ENCODE peak calls at places on chromosomes 13 and 19, in nine cellular contexts. One of them, this sample, is unnamed.

GRCh38 chr13:65943024-65943423 is 1287.1 kb downstream of the PCDH9 start:
- DNase-seq in stomach: no peak
- DNase-seq in neuronal stem cell: no peak
- DNase-seq in AG04449: peak; percentile 38
- DNase-seq in right cardiac atrium: no peak
- DNase-seq in HCT116: no peak
- DNase-seq in PC-3: peak; percentile 16
- DNase-seq in NB4: no peak
- DNase-seq in mammary epithelial cell: no peak
- DNase-seq in this sample: no peak

GRCh38 chr19:50024719-50025021 is 502 bp downstream of the VRK3 start:
- DNase-seq in mammary epithelial cell: no peak
- DNase-seq in HCT116: no peak
- DNase-seq in neuronal stem cell: no peak
- DNase-seq in PC-3: no peak
- DNase-seq in NB4: no peak
- DNase-seq in AG04449: no peak
- DNase-seq in stomach: no peak
- DNase-seq in right cardiac atrium: no peak
- DNase-seq in this sample: no peak

GRCh38 chr13:40221460-40222201 is 444.8 kb downstream of the FOXO1 start:
- DNase-seq in right cardiac atrium: no peak
- DNase-seq in NB4: peak; percentile 27
- DNase-seq in stomach: no peak
- DNase-seq in PC-3: peak; percentile 12
- DNase-seq in HCT116: no peak
- DNase-seq in mammary epithelial cell: peak; percentile 83
- DNase-seq in AG04449: no peak
- DNase-seq in neuronal stem cell: no peak
- DNase-seq in this sample: no peak

GRCh38 chr19:7366701-7367420 is 18.1 kb downstream of the ARHGEF18 start:
- DNase-seq in mammary epithelial cell: peak; percentile 49
- DNase-seq in neuronal stem cell: no peak
- DNase-seq in HCT116: peak; percentile 62
- DNase-seq in AG04449: no peak
- DNase-seq in right cardiac atrium: no peak
- DNase-seq in NB4: peak; percentile 71
- DNase-seq in PC-3: peak; percentile 90
- DNase-seq in stomach: no peak
- DNase-seq in this sample: no peak

GRCh38 chr19:39428309-39429112 is 7.2 kb downstream of the RPS16 start:
- DNase-seq in HCT116: no peak
- DNase-seq in AG04449: no peak
- DNase-seq in neuronal stem cell: peak; percentile 72
- DNase-seq in NB4: no peak
- DNase-seq in stomach: peak; percentile 52
- DNase-seq in PC-3: no peak
- DNase-seq in right cardiac atrium: peak; percentile 91
- DNase-seq in mammary epithelial cell: no peak
- DNase-seq in this sample: no peak

GRCh38 chr13:41577437-41577836 is 120.1 kb downstream of the RGCC start:
- DNase-seq in neuronal stem cell: no peak
- DNase-seq in stomach: peak; percentile 40
- DNase-seq in PC-3: no peak
- DNase-seq in AG04449: no peak
- DNase-seq in HCT116: no peak
- DNase-seq in right cardiac atrium: no peak
- DNase-seq in NB4: no peak
- DNase-seq in mammary epithelial cell: no peak
- DNase-seq in this sample: no peak

GRCh38 chr19:11171144-11171543 is 15.6 kb upstream of the SPC24 start:
- DNase-seq in PC-3: no peak
- DNase-seq in neuronal stem cell: no peak
- DNase-seq in HCT116: no peak
- DNase-seq in right cardiac atrium: no peak
- DNase-seq in stomach: no peak
- DNase-seq in NB4: no peak
- DNase-seq in mammary epithelial cell: no peak
- DNase-seq in AG04449: no peak
- DNase-seq in this sample: no peak

GRCh38 chr19:58555920-58556632 is 1.2 kb upstream of the CHMP2A start:
- DNase-seq in PC-3: no peak
- DNase-seq in neuronal stem cell: no peak
- DNase-seq in AG04449: no peak
- DNase-seq in mammary epithelial cell: no peak
- DNase-seq in stomach: no peak
- DNase-seq in right cardiac atrium: no peak
- DNase-seq in HCT116: no peak
- DNase-seq in NB4: peak; percentile 10
- DNase-seq in this sample: no peak

GRCh38 chr13:28409648-28410047 is 85.3 kb downstream of the FLT1 start:
- DNase-seq in mammary epithelial cell: no peak
- DNase-seq in neuronal stem cell: no peak
- DNase-seq in stomach: no peak
- DNase-seq in NB4: no peak
- DNase-seq in AG04449: peak; percentile 38
- DNase-seq in PC-3: no peak
- DNase-seq in right cardiac atrium: no peak
- DNase-seq in HCT116: no peak
- DNase-seq in this sample: no peak

GRCh38 chr13:28406728-28407266 is 88.1 kb downstream of the FLT1 start:
- DNase-seq in neuronal stem cell: no peak
- DNase-seq in stomach: no peak
- DNase-seq in right cardiac atrium: no peak
- DNase-seq in AG04449: no peak
- DNase-seq in NB4: no peak
- DNase-seq in HCT116: no peak
- DNase-seq in mammary epithelial cell: no peak
- DNase-seq in PC-3: no peak
- DNase-seq in this sample: no peak

GRCh38 chr13:28411859-28412353 is 83.0 kb downstream of the FLT1 start:
- DNase-seq in neuronal stem cell: no peak
- DNase-seq in NB4: no peak
- DNase-seq in right cardiac atrium: no peak
- DNase-seq in stomach: no peak
- DNase-seq in mammary epithelial cell: no peak
- DNase-seq in HCT116: no peak
- DNase-seq in PC-3: no peak
- DNase-seq in AG04449: no peak
- DNase-seq in this sample: no peak

GRCh38 chr13:28410096-28410495 is 84.8 kb downstream of the FLT1 start:
- DNase-seq in neuronal stem cell: no peak
- DNase-seq in NB4: no peak
- DNase-seq in PC-3: no peak
- DNase-seq in HCT116: no peak
- DNase-seq in right cardiac atrium: no peak
- DNase-seq in stomach: no peak
- DNase-seq in mammary epithelial cell: no peak
- DNase-seq in AG04449: no peak
- DNase-seq in this sample: no peak

DNA sequence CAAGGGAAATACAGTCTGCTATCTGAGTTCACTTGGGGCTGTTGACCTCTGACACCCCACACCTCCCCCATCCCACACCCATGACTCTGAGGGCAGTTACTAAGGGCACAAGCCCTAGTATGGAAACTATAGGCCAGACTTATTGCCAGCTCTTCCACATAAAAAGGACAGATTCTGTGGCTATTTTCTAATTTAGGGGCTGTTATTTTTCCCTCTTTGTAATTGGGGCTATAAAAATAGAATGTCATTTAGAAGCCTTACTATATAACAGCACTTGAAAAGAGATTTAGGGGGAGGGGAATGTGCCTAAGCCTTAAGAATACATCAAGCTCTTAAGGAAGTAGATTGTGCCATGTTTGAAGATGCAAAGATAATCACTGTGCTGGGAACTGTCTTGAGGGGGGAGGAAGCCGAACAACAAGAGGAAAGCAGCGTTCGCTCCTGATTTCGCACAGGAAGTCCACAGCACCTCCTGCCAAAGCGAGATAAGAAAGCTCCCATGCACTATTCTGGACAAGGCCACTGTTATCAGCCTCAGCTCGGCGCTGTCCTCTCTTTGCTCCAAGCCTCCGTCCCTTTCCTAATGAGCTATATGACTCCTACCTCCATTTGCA is 86.6 kb downstream of the FLT1 start:
- DNase-seq in mammary epithelial cell: no peak
- DNase-seq in PC-3: no peak
- DNase-seq in HCT116: no peak
- DNase-seq in right cardiac atrium: peak; percentile 76
- DNase-seq in NB4: peak; percentile 94
- DNase-seq in neuronal stem cell: no peak
- DNase-seq in AG04449: no peak
- DNase-seq in stomach: no peak
- DNase-seq in this sample: no peak
- H3K4me3 ChIP-seq in mammary epithelial cell: no peak overlapping the region
- H3K4me3 ChIP-seq in PC-3: no peak overlapping the region
- H3K4me3 ChIP-seq in HCT116: no peak overlapping the region
- H3K4me3 ChIP-seq in right cardiac atrium: no peak overlapping the region
- H3K4me3 ChIP-seq in NB4: no peak overlapping the region
- H3K4me3 ChIP-seq in neuronal stem cell: no peak overlapping the region
- H3K4me3 ChIP-seq in AG04449: no peak overlapping the region
- H3K4me3 ChIP-seq in stomach: no peak overlapping the region
- H3K4me3 ChIP-seq in this sample: no peak overlapping the region

DNA sequence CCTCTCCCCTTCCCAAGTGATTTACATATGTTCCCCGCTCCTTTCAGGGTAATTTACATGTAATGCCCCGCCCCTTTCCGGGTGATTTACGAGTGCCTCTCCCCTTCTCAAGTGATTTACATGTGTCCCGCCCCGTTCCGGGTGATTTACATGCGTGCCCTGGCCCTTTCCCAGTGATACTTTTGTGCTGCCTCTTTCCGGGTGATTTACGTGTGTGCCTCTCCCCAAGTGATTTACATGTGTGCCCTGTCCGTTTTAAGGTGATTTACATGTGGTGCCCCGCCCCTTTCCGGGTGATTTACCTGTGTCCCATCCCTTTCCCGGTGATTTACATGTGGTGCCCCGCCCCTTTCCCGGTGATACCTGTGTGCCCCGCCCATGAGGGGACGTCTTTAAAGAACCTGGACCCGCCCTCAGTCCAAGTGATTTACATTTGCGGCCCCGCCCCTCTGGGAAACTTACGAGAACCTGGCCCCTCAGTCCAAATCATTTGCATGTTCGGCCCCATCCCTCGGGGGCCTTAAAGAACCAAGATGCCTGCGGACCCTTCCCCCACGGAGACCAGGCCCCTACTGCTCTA is 556 bp upstream of the LENG9 start:
- DNase-seq in neuronal stem cell: peak; percentile 91
- DNase-seq in HCT116: peak; percentile 97
- DNase-seq in stomach: peak; percentile 99
- DNase-seq in right cardiac atrium: peak; percentile 93
- DNase-seq in mammary epithelial cell: peak; percentile 97
- DNase-seq in AG04449: no peak
- DNase-seq in NB4: peak; percentile 90
- DNase-seq in PC-3: peak; percentile 97
- DNase-seq in this sample: peak; percentile 98
- H3K4me3 ChIP-seq in neuronal stem cell: peak overlapping the region; percentile 92
- H3K4me3 ChIP-seq in HCT116: peak overlapping the region; percentile 83
- H3K4me3 ChIP-seq in stomach: peak overlapping the region; percentile 70
- H3K4me3 ChIP-seq in right cardiac atrium: peak overlapping the region; percentile 46
- H3K4me3 ChIP-seq in mammary epithelial cell: peak overlapping the region; percentile 68
- H3K4me3 ChIP-seq in AG04449: peak overlapping the region; percentile 63
- H3K4me3 ChIP-seq in NB4: peak overlapping the region; percentile 64
- H3K4me3 ChIP-seq in PC-3: peak overlapping the region; percentile 75
- H3K4me3 ChIP-seq in this sample: peak overlapping the region; percentile 52

GRCh38 chr13:101556676-101557121 is 104.2 kb downstream of the ITGBL1 start:
- DNase-seq in right cardiac atrium: no peak
- DNase-seq in stomach: no peak
- DNase-seq in PC-3: no peak
- DNase-seq in AG04449: no peak
- DNase-seq in HCT116: no peak
- DNase-seq in neuronal stem cell: no peak
- DNase-seq in NB4: no peak
- DNase-seq in mammary epithelial cell: no peak
- DNase-seq in this sample: no peak

GRCh38 chr13:101554420-101555125 is 102.1 kb downstream of the ITGBL1 start:
- DNase-seq in neuronal stem cell: no peak
- DNase-seq in HCT116: no peak
- DNase-seq in mammary epithelial cell: peak; percentile 25
- DNase-seq in NB4: no peak
- DNase-seq in stomach: no peak
- DNase-seq in AG04449: no peak
- DNase-seq in PC-3: peak; percentile 31
- DNase-seq in right cardiac atrium: no peak
- DNase-seq in this sample: no peak

GRCh38 chr13:101552797-101553196 is 100.3 kb downstream of the ITGBL1 start:
- DNase-seq in NB4: no peak
- DNase-seq in AG04449: no peak
- DNase-seq in neuronal stem cell: no peak
- DNase-seq in mammary epithelial cell: peak; percentile 25
- DNase-seq in HCT116: no peak
- DNase-seq in stomach: no peak
- DNase-seq in right cardiac atrium: no peak
- DNase-seq in PC-3: peak; percentile 11
- DNase-seq in this sample: no peak

DNA sequence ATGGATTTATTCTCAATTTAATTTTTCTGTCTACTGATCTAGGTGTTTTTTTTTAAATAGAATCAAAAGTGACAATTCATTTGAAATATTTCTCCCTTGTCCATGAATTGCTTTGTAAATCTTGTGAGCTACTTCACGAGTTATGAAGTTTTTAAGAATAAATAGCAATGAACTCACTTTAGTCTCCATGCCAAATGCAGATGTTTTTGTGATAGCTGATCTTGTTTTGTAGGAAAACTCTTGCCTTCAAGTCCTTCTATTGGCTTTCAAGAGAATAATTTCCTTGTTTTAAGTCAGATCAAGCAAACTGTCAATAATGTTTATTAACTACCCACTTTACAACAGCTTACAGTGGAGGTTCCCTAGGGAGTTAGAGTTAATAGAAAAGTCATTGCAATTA is 99.8 kb downstream of the ITGBL1 start:
- DNase-seq in mammary epithelial cell: no peak
- DNase-seq in neuronal stem cell: no peak
- DNase-seq in stomach: no peak
- DNase-seq in right cardiac atrium: no peak
- DNase-seq in PC-3: no peak
- DNase-seq in AG04449: no peak
- DNase-seq in HCT116: no peak
- DNase-seq in NB4: no peak
- DNase-seq in this sample: no peak
- H3K4me3 ChIP-seq in mammary epithelial cell: no peak overlapping the region
- H3K4me3 ChIP-seq in neuronal stem cell: no peak overlapping the region
- H3K4me3 ChIP-seq in stomach: no peak overlapping the region
- H3K4me3 ChIP-seq in right cardiac atrium: no peak overlapping the region
- H3K4me3 ChIP-seq in PC-3: no peak overlapping the region
- H3K4me3 ChIP-seq in AG04449: no peak overlapping the region
- H3K4me3 ChIP-seq in HCT116: no peak overlapping the region
- H3K4me3 ChIP-seq in NB4: no peak overlapping the region
- H3K4me3 ChIP-seq in this sample: no peak overlapping the region

GRCh38 chr13:23570099-23570926 is at the start of gene TNFRSF19:
- DNase-seq in AG04449: peak; percentile 64
- DNase-seq in HCT116: no peak
- DNase-seq in stomach: no peak
- DNase-seq in NB4: no peak
- DNase-seq in right cardiac atrium: peak; percentile 77
- DNase-seq in mammary epithelial cell: peak; percentile 38
- DNase-seq in neuronal stem cell: no peak
- DNase-seq in PC-3: peak; percentile 35
- DNase-seq in this sample: no peak

GRCh38 chr13:23574421-23574820 is 4.2 kb downstream of the TNFRSF19 start:
- DNase-seq in NB4: no peak
- DNase-seq in PC-3: no peak
- DNase-seq in stomach: no peak
- DNase-seq in HCT116: no peak
- DNase-seq in right cardiac atrium: no peak
- DNase-seq in AG04449: no peak
- DNase-seq in mammary epithelial cell: no peak
- DNase-seq in neuronal stem cell: no peak
- DNase-seq in this sample: no peak

GRCh38 chr13:23567792-23568480 is 2.3 kb upstream of the TNFRSF19 start:
- DNase-seq in NB4: no peak
- DNase-seq in HCT116: no peak
- DNase-seq in mammary epithelial cell: no peak
- DNase-seq in neuronal stem cell: peak; percentile 70
- DNase-seq in AG04449: no peak
- DNase-seq in right cardiac atrium: no peak
- DNase-seq in PC-3: peak; percentile 26
- DNase-seq in stomach: no peak
- DNase-seq in this sample: no peak

GRCh38 chr13:23572836-23573235 is 2.6 kb downstream of the TNFRSF19 start:
- DNase-seq in AG04449: no peak
- DNase-seq in stomach: no peak
- DNase-seq in mammary epithelial cell: no peak
- DNase-seq in NB4: no peak
- DNase-seq in HCT116: no peak
- DNase-seq in neuronal stem cell: no peak
- DNase-seq in right cardiac atrium: no peak
- DNase-seq in PC-3: no peak
- DNase-seq in this sample: no peak

DNA sequence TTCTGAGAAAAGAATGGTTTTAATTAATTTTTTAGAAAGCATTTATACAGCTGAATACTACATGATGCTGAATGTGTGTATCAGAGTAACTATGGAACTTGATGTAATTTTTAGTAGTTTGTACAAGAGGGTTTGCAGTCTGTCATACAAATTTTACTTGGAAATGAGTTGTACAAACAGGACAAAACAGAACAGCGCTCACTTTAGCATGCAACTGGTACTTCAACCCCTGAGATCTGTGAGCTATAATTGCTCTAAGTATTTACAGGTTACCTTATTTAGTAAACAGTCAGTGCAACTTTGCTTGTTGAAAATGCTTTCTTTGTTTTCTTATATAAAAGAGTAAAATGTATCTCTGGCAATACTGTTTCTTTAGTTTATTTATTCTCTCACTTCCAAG is 719 bp downstream of the TNFRSF19 start:
- DNase-seq in stomach: no peak
- DNase-seq in neuronal stem cell: no peak
- DNase-seq in PC-3: peak; percentile 9
- DNase-seq in mammary epithelial cell: no peak
- DNase-seq in right cardiac atrium: no peak
- DNase-seq in NB4: no peak
- DNase-seq in HCT116: no peak
- DNase-seq in AG04449: no peak
- DNase-seq in this sample: no peak
- H3K4me3 ChIP-seq in stomach: no peak overlapping the region
- H3K4me3 ChIP-seq in neuronal stem cell: no peak overlapping the region
- H3K4me3 ChIP-seq in PC-3: peak overlapping the region; percentile 46
- H3K4me3 ChIP-seq in mammary epithelial cell: no peak overlapping the region
- H3K4me3 ChIP-seq in right cardiac atrium: peak overlapping the region; percentile 64
- H3K4me3 ChIP-seq in NB4: no peak overlapping the region
- H3K4me3 ChIP-seq in HCT116: no peak overlapping the region
- H3K4me3 ChIP-seq in AG04449: peak overlapping the region; percentile 63
- H3K4me3 ChIP-seq in this sample: peak overlapping the region; percentile 52